ENCODE peak calls at places on chromosomes 16 and 17, in seven cellular contexts. D, C, Y, S, F, K and X are unnamed samples.

GRCh38 chr17:55319933-55320593 is 55.3 kb downstream of the HLF start:
- DNase-seq in D (no peak), C (no peak), Y (no peak), S (no peak), F (no peak), K (no peak), X (no peak)

GRCh38 chr17:2282297-2282873 is 21.2 kb downstream of the SMG6 start:
- DNase-seq in D (no peak), C (peak), Y (peak), S (no peak), F (no peak), K (no peak), X (peak)

GRCh38 chr17:35291802-35292201 is 48.9 kb downstream of the SLFN5 start:
- DNase-seq in D (no peak), C (no peak), Y (no peak), S (no peak), F (no peak), K (no peak), X (no peak)

GRCh38 chr17:14048169-14048568 is 21.1 kb upstream of the COX10 start:
- DNase-seq in D (no peak), C (peak), Y (no peak), S (no peak), F (no peak), K (no peak), X (no peak)

GRCh38 chr16:17433577-17433960 is 37.2 kb downstream of the XYLT1 start:
- DNase-seq in D (no peak), C (no peak), Y (no peak), S (no peak), F (no peak), K (no peak), X (no peak)

GRCh38 chr17:75129576-75129975 is 2.0 kb downstream of the NT5C start:
- DNase-seq in D (no peak), C (no peak), Y (no peak), S (no peak), F (no peak), K (no peak), X (no peak)

GRCh38 chr17:48294989-48295892 is 134.8 kb downstream of the SKAP1 start:
- DNase-seq in D (no peak), C (peak), Y (peak), S (no peak), F (no peak), K (no peak), X (peak)

GRCh38 chr17:17682293-17682736 is 1.1 kb downstream of the RAI1 start:
- DNase-seq in D (peak), C (peak), Y (peak), S (peak), F (peak), K (peak), X (peak)

GRCh38 chr17:50192116-50192872 is 9.1 kb downstream of the COL1A1 start:
- DNase-seq in D (no peak), C (no peak), Y (no peak), S (no peak), F (no peak), K (no peak), X (no peak)

GRCh38 chr17:35627417-35627816 is 40.3 kb downstream of the AP2B1 start:
- DNase-seq in D (no peak), C (no peak), Y (no peak), S (no peak), F (no peak), K (no peak), X (no peak)

GRCh38 chr17:47208744-47209488 is at the start of gene MYL4:
- DNase-seq in D (no peak), C (no peak), Y (peak), S (no peak), F (no peak), K (no peak), X (no peak)

GRCh38 chr16:82317411-82318168 is 147.6 kb upstream of the MPHOSPH6 start:
- DNase-seq in D (no peak), C (no peak), Y (no peak), S (no peak), F (peak), K (no peak), X (no peak)

GRCh38 chr16:23469814-23470213 is 16.8 kb upstream of the COG7 start:
- DNase-seq in D (no peak), C (no peak), Y (no peak), S (no peak), F (no peak), K (no peak), X (no peak)

GRCh38 chr17:66386789-66387351 is 84.5 kb downstream of the PRKCA start:
- DNase-seq in D (no peak), C (no peak), Y (no peak), S (no peak), F (no peak), K (no peak), X (no peak)

GRCh38 chr16:57109500-57110105 is 17.2 kb downstream of the CPNE2 start:
- DNase-seq in D (no peak), C (no peak), Y (no peak), S (no peak), F (no peak), K (no peak), X (no peak)

GRCh38 chr16:59612094-59612493 is 878.0 kb upstream of the GOT2 start:
- DNase-seq in D (no peak), C (no peak), Y (no peak), S (no peak), F (no peak), K (no peak), X (no peak)

GRCh38 chr16:89358030-89359005 is 132.0 kb downstream of the ANKRD11 start:
- DNase-seq in D (no peak), C (no peak), Y (no peak), S (no peak), F (no peak), K (peak), X (no peak)

GRCh38 chr16:89357460-89357859 is 132.9 kb downstream of the ANKRD11 start:
- DNase-seq in D (no peak), C (no peak), Y (no peak), S (no peak), F (peak), K (no peak), X (no peak)

GRCh38 chr16:89355036-89355435 is 135.3 kb downstream of the ANKRD11 start:
- DNase-seq in D (no peak), C (no peak), Y (no peak), S (no peak), F (no peak), K (no peak), X (no peak)

GRCh38 chr16:89355686-89356085 is 134.7 kb downstream of the ANKRD11 start:
- DNase-seq in D (no peak), C (no peak), Y (no peak), S (no peak), F (no peak), K (no peak), X (no peak)

GRCh38 chr16:89357055-89357454 is 133.3 kb downstream of the ANKRD11 start:
- DNase-seq in D (no peak), C (no peak), Y (no peak), S (no peak), F (no peak), K (peak), X (no peak)
- TF ChIP-seq CTCF in D (no peak), C (peak), Y (peak), S (no peak), F (no peak), K (no peak), X (peak)

DNA sequence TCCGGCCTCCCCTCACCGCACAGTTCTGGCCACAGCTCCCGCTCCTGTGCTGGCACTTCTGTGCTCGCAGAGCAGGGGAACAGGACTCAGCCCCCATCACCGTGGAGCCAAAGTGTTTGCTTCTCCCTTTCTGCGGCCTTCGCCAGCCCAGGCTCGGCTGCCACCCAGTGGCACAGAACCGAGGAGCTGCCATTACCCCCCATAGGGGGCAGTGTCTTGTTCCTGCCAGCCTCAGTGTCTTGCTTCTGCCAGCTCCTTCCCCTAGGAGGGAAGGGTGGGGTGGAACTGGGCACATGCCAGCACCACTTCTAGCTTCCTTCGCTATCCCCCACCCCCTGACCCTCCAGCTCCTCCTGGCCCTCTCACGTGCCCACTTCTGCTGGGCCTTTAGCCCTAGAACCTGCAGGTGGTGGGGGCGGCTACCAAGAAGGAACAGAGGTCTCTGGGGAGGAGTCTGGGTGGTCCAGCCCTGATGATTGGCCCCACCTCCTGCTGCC is 645 bp upstream of the ELMO3 start:
- DNase-seq in D (no peak), C (peak), Y (peak), S (peak), F (no peak), K (no peak), X (no peak)
- TF ChIP-seq CTCF in D (peak), C (peak), Y (peak), S (peak), F (peak), K (no peak), X (no peak)

DNA sequence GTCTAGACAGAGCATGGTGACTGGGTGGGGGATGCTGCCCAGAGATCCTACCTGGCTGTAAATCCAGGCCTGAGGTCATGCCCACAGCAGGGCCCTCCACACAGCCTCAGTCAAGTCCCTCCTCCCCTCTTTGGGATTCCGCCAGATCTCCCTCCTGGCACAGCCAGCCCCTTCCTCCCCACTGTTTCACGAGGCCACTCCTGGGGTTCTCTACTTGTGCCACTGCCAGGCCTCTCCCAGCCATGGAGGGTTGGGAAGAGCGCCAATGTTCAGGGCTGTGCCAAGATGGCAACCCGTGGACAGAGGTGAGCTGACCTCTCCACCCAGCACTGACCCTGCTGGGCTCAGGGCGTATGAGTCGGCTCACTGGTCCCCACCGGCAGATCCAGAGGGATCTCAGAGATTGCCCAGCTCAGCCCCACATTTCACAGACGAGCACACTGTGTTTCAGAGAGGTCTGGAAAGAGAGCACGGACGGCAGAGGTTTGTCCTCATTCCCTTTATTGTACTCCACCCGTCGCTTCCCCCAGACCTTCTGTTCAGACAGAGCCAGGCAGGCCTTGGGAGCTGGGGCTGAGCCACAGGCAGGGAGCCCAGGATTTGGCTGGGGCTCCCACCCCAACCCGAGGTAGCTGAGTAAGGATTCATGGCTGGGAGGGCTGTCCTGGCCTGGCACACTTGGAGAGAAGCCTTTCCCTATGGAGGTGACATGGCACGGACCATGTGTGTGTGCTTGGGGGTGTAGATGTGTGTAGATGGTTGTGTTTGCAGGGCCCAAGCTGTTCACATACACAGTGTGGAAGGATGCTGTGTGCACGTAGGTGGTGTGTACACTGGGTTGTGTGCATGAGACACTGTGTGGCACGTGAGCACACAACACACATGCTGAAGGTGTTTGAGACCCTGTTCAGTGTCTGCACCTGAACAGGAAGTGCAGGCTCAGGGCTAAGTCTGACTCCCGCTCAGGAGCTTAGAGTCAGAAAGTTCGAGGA is 3.6 kb upstream of the CAMKK1 start:
- DNase-seq in D (no peak), C (no peak), Y (peak), S (peak), F (no peak), K (no peak), X (no peak)
- TF ChIP-seq CTCF in D (no peak), C (no peak), Y (no peak), S (no peak), F (no peak), K (no peak), X (no peak)

DNA sequence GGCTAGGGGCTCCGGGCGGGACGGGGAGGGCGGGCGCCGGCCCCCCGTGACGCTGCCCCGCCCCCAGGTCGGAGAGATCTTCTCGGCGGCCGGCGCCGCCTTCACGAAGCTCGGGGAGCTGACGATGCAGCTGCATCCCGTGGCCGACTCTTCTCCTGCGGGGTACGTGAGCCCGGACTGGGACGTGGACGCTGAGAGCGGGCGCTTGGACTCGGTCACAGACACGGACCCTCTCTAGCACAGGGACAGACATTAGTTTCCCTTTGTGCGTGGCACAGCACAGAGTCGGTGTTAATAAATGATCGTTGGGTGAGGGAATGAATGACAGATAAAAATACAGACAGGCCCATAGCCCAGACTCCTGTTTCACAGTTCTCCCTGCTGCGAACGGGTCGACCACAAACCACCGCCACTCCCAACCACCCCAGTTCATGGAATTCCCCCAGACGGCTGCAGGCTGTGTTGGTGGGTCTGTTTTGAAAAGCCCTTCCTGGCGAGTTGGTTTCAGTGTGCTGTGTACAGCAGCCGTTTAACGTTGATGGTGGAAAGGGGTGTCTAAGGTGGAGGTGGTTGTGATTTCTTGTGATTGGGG is 2.7 kb downstream of the RNASEK start:
- DNase-seq in D (no peak), C (peak), Y (peak), S (peak), F (no peak), K (peak), X (peak)
- TF ChIP-seq CTCF in D (no peak), C (no peak), Y (no peak), S (peak), F (no peak), K (no peak), X (no peak)

GRCh38 chr16:88804552-88805339 is 1.2 kb downstream of the CDT1 start:
- DNase-seq in D (no peak), C (peak), Y (peak), S (peak), F (no peak), K (no peak), X (peak)

GRCh38 chr16:88806491-88807111 is 3.0 kb downstream of the CDT1 start:
- DNase-seq in D (no peak), C (no peak), Y (no peak), S (no peak), F (no peak), K (no peak), X (no peak)

GRCh38 chr16:88805340-88805715 is 1.7 kb downstream of the CDT1 start:
- DNase-seq in D (no peak), C (no peak), Y (no peak), S (no peak), F (no peak), K (no peak), X (no peak)

GRCh38 chr16:88807142-88807625 is 3.6 kb downstream of the CDT1 start:
- DNase-seq in D (no peak), C (no peak), Y (no peak), S (no peak), F (no peak), K (no peak), X (no peak)

GRCh38 chr16:88805887-88806393 is 2.4 kb downstream of the CDT1 start:
- DNase-seq in D (no peak), C (no peak), Y (no peak), S (no peak), F (no peak), K (no peak), X (no peak)
- TF ChIP-seq CTCF in D (no peak), C (no peak), Y (no peak), S (no peak), F (no peak), K (no peak), X (no peak)

DNA sequence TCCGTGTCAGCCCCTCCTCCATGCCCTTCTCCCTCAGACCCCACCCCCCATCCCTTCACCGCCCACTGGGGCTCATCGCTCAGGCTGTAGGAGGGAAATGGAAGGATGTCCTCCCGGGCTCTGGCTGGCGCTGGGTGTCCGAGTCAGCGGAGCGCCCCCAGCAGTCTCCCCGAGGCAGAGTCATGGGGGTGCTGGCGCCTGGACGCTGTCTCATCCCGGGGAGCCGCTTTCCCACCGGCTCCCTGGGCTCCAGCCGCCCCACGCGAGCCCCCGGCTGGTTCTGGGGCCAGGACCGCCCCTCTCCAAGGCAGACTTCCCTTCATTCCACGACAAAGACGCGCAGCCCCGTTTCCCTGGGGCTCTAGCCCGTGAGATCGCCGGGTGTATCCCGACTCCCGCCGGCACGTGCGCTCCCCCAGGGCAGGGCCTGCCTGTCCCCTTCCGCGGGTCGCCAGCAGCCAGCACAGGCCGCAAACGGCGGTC is 398 bp upstream of the ANTKMT start:
- DNase-seq in D (peak), C (peak), Y (no peak), S (peak), F (peak), K (no peak), X (peak)
- TF ChIP-seq CTCF in D (no peak), C (peak), Y (peak), S (no peak), F (peak), K (no peak), X (peak)